ENCODE peak calls at places on chromosomes 12 and 14, in eight cellular contexts. One of them, this sample, is unnamed.

GRCh38 chr12:124236651-124237050 is 58.2 kb upstream of the RFLNA start:
- DNase-seq in AG10803: peak; percentile 87
- DNase-seq in HFF-Myc: no peak
- DNase-seq in fibroblast of mammary gland: peak; percentile 49
- DNase-seq in uterus: no peak
- DNase-seq in right lobe of liver: no peak
- DNase-seq in fibroblast of lung: peak; percentile 97
- DNase-seq in BJ: peak; percentile 38
- DNase-seq in this sample: peak; percentile 75

GRCh38 chr12:3004655-3005565 is 45.7 kb downstream of the TEAD4 start:
- DNase-seq in fibroblast of mammary gland: no peak
- DNase-seq in right lobe of liver: no peak
- DNase-seq in fibroblast of lung: no peak
- DNase-seq in AG10803: peak; percentile 6
- DNase-seq in HFF-Myc: no peak
- DNase-seq in uterus: no peak
- DNase-seq in BJ: no peak
- DNase-seq in this sample: no peak

GRCh38 chr12:24661657-24662096 is 287.2 kb downstream of the BCAT1 start:
- DNase-seq in fibroblast of mammary gland: peak; percentile 95
- DNase-seq in HFF-Myc: no peak
- DNase-seq in BJ: no peak
- DNase-seq in right lobe of liver: peak; percentile 86
- DNase-seq in fibroblast of lung: peak; percentile 74
- DNase-seq in AG10803: peak; percentile 16
- DNase-seq in uterus: no peak
- DNase-seq in this sample: peak; percentile 78

GRCh38 chr12:102948941-102949352 is 8.5 kb upstream of the ASCL1 start:
- DNase-seq in fibroblast of mammary gland: peak; percentile 40
- DNase-seq in right lobe of liver: peak; percentile 58
- DNase-seq in fibroblast of lung: peak; percentile 6
- DNase-seq in uterus: no peak
- DNase-seq in AG10803: peak; percentile 24
- DNase-seq in HFF-Myc: no peak
- DNase-seq in BJ: no peak
- DNase-seq in this sample: peak; percentile 52

GRCh38 chr12:18752280-18752920 is 14.5 kb downstream of the CAPZA3 start:
- DNase-seq in BJ: peak; percentile 13
- DNase-seq in AG10803: peak; percentile 98
- DNase-seq in uterus: peak; percentile 22
- DNase-seq in fibroblast of mammary gland: peak; percentile 98
- DNase-seq in HFF-Myc: peak; percentile 20
- DNase-seq in right lobe of liver: no peak
- DNase-seq in fibroblast of lung: peak; percentile 94
- DNase-seq in this sample: peak; percentile 98

GRCh38 chr12:127515941-127516340 is 751.0 kb upstream of the TMEM132C start:
- DNase-seq in AG10803: peak; percentile 28
- DNase-seq in HFF-Myc: no peak
- DNase-seq in uterus: no peak
- DNase-seq in right lobe of liver: no peak
- DNase-seq in fibroblast of mammary gland: peak; percentile 10
- DNase-seq in BJ: no peak
- DNase-seq in fibroblast of lung: peak; percentile 81
- DNase-seq in this sample: peak; percentile 33

GRCh38 chr12:129911437-129912049 is 7.7 kb upstream of the TMEM132D start:
- DNase-seq in uterus: no peak
- DNase-seq in AG10803: peak; percentile 21
- DNase-seq in right lobe of liver: peak; percentile 65
- DNase-seq in HFF-Myc: no peak
- DNase-seq in fibroblast of mammary gland: peak; percentile 16
- DNase-seq in fibroblast of lung: peak; percentile 43
- DNase-seq in BJ: no peak
- DNase-seq in this sample: no peak

GRCh38 chr14:46580941-46581671 is 70.5 kb downstream of the RPL10L start:
- DNase-seq in uterus: no peak
- DNase-seq in fibroblast of mammary gland: peak; percentile 41
- DNase-seq in BJ: no peak
- DNase-seq in right lobe of liver: no peak
- DNase-seq in fibroblast of lung: peak; percentile 53
- DNase-seq in HFF-Myc: no peak
- DNase-seq in AG10803: no peak
- DNase-seq in this sample: no peak

GRCh38 chr12:106415134-106415533 is 57.6 kb downstream of the POLR3B start:
- DNase-seq in right lobe of liver: no peak
- DNase-seq in HFF-Myc: peak; percentile 7
- DNase-seq in fibroblast of mammary gland: peak; percentile 46
- DNase-seq in BJ: peak; percentile 47
- DNase-seq in fibroblast of lung: peak; percentile 87
- DNase-seq in uterus: no peak
- DNase-seq in AG10803: peak; percentile 46
- DNase-seq in this sample: peak; percentile 39

GRCh38 chr14:80988742-80989429 is 33.5 kb downstream of the TSHR start:
- DNase-seq in fibroblast of lung: peak; percentile 23
- DNase-seq in right lobe of liver: no peak
- DNase-seq in AG10803: no peak
- DNase-seq in fibroblast of mammary gland: peak; percentile 42
- DNase-seq in uterus: no peak
- DNase-seq in BJ: no peak
- DNase-seq in HFF-Myc: no peak
- DNase-seq in this sample: no peak

GRCh38 chr12:131795688-131796410 is 32.3 kb upstream of the MMP17 start:
- DNase-seq in uterus: no peak
- DNase-seq in AG10803: no peak
- DNase-seq in right lobe of liver: no peak
- DNase-seq in fibroblast of lung: no peak
- DNase-seq in BJ: no peak
- DNase-seq in HFF-Myc: no peak
- DNase-seq in fibroblast of mammary gland: no peak
- DNase-seq in this sample: no peak

GRCh38 chr12:109461049-109461845 is 15.9 kb downstream of the KCTD10 start:
- DNase-seq in HFF-Myc: no peak
- DNase-seq in uterus: no peak
- DNase-seq in fibroblast of mammary gland: peak; percentile 64
- DNase-seq in fibroblast of lung: peak; percentile 68
- DNase-seq in right lobe of liver: peak; percentile 40
- DNase-seq in AG10803: peak; percentile 58
- DNase-seq in BJ: no peak
- DNase-seq in this sample: peak; percentile 30

GRCh38 chr12:2795291-2796186 is 769 bp downstream of the FKBP4 start:
- DNase-seq in right lobe of liver: peak; percentile 89
- DNase-seq in uterus: peak; percentile 76
- DNase-seq in fibroblast of mammary gland: peak; percentile 38
- DNase-seq in fibroblast of lung: peak; percentile 49
- DNase-seq in AG10803: peak; percentile 46
- DNase-seq in HFF-Myc: no peak
- DNase-seq in BJ: no peak
- DNase-seq in this sample: peak; percentile 41

GRCh38 chr12:81128930-81129554 is 51.2 kb downstream of the ACSS3 start:
- DNase-seq in right lobe of liver: no peak
- DNase-seq in BJ: no peak
- DNase-seq in HFF-Myc: peak; percentile 29
- DNase-seq in fibroblast of mammary gland: peak; percentile 60
- DNase-seq in uterus: peak; percentile 19
- DNase-seq in fibroblast of lung: peak; percentile 51
- DNase-seq in AG10803: peak; percentile 51
- DNase-seq in this sample: peak; percentile 62

GRCh38 chr14:89336338-89336737 is 80.7 kb downstream of the FOXN3 start:
- DNase-seq in AG10803: no peak
- DNase-seq in fibroblast of mammary gland: no peak
- DNase-seq in fibroblast of lung: no peak
- DNase-seq in BJ: no peak
- DNase-seq in right lobe of liver: no peak
- DNase-seq in uterus: no peak
- DNase-seq in HFF-Myc: no peak
- DNase-seq in this sample: no peak

GRCh38 chr12:28611115-28611435 is 420.8 kb downstream of the CCDC91 start:
- DNase-seq in BJ: peak; percentile 51
- DNase-seq in fibroblast of mammary gland: peak; percentile 96
- DNase-seq in HFF-Myc: peak; percentile 37
- DNase-seq in uterus: peak; percentile 20
- DNase-seq in right lobe of liver: no peak
- DNase-seq in fibroblast of lung: peak; percentile 92
- DNase-seq in AG10803: peak; percentile 82
- DNase-seq in this sample: peak; percentile 92

GRCh38 chr14:30790827-30791226 is 83.5 kb upstream of the COCH start:
- DNase-seq in uterus: no peak
- DNase-seq in right lobe of liver: no peak
- DNase-seq in fibroblast of mammary gland: peak; percentile 4
- DNase-seq in AG10803: no peak
- DNase-seq in HFF-Myc: no peak
- DNase-seq in fibroblast of lung: peak; percentile 2
- DNase-seq in BJ: no peak
- DNase-seq in this sample: no peak

GRCh38 chr14:68365228-68365627 is 427.6 kb downstream of the ZFP36L1 start:
- DNase-seq in fibroblast of lung: peak; percentile 89
- DNase-seq in uterus: no peak
- DNase-seq in AG10803: peak; percentile 59
- DNase-seq in right lobe of liver: no peak
- DNase-seq in BJ: peak; percentile 39
- DNase-seq in HFF-Myc: no peak
- DNase-seq in fibroblast of mammary gland: peak; percentile 70
- DNase-seq in this sample: peak; percentile 85

GRCh38 chr14:29236848-29237247 is 470.3 kb downstream of the FOXG1 start:
- DNase-seq in right lobe of liver: no peak
- DNase-seq in AG10803: peak; percentile 60
- DNase-seq in fibroblast of mammary gland: peak; percentile 94
- DNase-seq in BJ: peak; percentile 50
- DNase-seq in uterus: no peak
- DNase-seq in fibroblast of lung: peak; percentile 89
- DNase-seq in HFF-Myc: peak; percentile 59
- DNase-seq in this sample: peak; percentile 75

GRCh38 chr12:39618701-39619100 is 902 bp downstream of the ABCD2 start:
- DNase-seq in HFF-Myc: no peak
- DNase-seq in BJ: no peak
- DNase-seq in right lobe of liver: no peak
- DNase-seq in fibroblast of lung: no peak
- DNase-seq in uterus: no peak
- DNase-seq in AG10803: no peak
- DNase-seq in fibroblast of mammary gland: no peak
- DNase-seq in this sample: no peak

GRCh38 chr12:66538970-66539369 is 139.9 kb downstream of the GRIP1 start:
- DNase-seq in uterus: no peak
- DNase-seq in AG10803: no peak
- DNase-seq in fibroblast of lung: peak; percentile 65
- DNase-seq in right lobe of liver: no peak
- DNase-seq in HFF-Myc: no peak
- DNase-seq in fibroblast of mammary gland: no peak
- DNase-seq in BJ: no peak
- DNase-seq in this sample: no peak

GRCh38 chr12:12788675-12789368 is 3.4 kb downstream of the APOLD1 start:
- DNase-seq in fibroblast of lung: peak; percentile 65
- DNase-seq in uterus: peak; percentile 79
- DNase-seq in right lobe of liver: peak; percentile 43
- DNase-seq in fibroblast of mammary gland: peak; percentile 87
- DNase-seq in BJ: no peak
- DNase-seq in AG10803: peak; percentile 76
- DNase-seq in HFF-Myc: peak; percentile 73
- DNase-seq in this sample: peak; percentile 92

GRCh38 chr12:54452628-54453027 is 20.8 kb downstream of the GTSF1 start:
- DNase-seq in fibroblast of lung: no peak
- DNase-seq in uterus: no peak
- DNase-seq in fibroblast of mammary gland: no peak
- DNase-seq in AG10803: no peak
- DNase-seq in right lobe of liver: no peak
- DNase-seq in BJ: no peak
- DNase-seq in HFF-Myc: no peak
- DNase-seq in this sample: no peak

DNA sequence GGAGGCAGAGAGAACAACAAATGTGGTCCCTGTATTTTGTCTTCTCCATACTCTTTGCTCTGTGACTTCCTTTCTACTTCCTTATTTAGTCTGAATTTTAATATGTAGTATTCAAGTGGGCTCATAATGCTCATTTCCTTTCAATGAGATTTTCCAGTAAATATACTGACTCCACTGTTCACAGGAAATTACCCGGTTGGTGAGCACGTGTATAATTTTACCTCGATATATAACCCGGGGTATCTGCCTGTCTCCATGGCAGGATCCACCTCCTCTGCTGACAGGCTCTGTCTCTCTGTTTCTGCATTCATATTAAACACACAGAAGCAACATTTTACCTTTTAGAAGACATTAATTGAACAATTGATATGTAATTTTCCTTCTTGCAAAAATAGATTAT is 166.0 kb downstream of the SLC38A4 start:
- DNase-seq in HFF-Myc: no peak
- DNase-seq in BJ: no peak
- DNase-seq in AG10803: no peak
- DNase-seq in right lobe of liver: no peak
- DNase-seq in fibroblast of mammary gland: peak; percentile 26
- DNase-seq in fibroblast of lung: no peak
- DNase-seq in uterus: no peak
- DNase-seq in this sample: no peak
- H3K4me3 ChIP-seq in HFF-Myc: no peak overlapping the region
- H3K4me3 ChIP-seq in BJ: no peak overlapping the region
- H3K4me3 ChIP-seq in AG10803: no peak overlapping the region
- H3K4me3 ChIP-seq in right lobe of liver: no peak overlapping the region
- H3K4me3 ChIP-seq in fibroblast of mammary gland: no peak overlapping the region
- H3K4me3 ChIP-seq in fibroblast of lung: no peak overlapping the region
- H3K4me3 ChIP-seq in uterus: no peak overlapping the region
- H3K4me3 ChIP-seq in this sample: no peak overlapping the region

GRCh38 chr14:95998656-95999055 is 40.5 kb upstream of the C14orf132 start:
- DNase-seq in AG10803: peak; percentile 50
- DNase-seq in right lobe of liver: no peak
- DNase-seq in fibroblast of lung: peak; percentile 32
- DNase-seq in fibroblast of mammary gland: peak; percentile 52
- DNase-seq in uterus: no peak
- DNase-seq in HFF-Myc: peak; percentile 10
- DNase-seq in BJ: peak; percentile 1
- DNase-seq in this sample: peak; percentile 71

GRCh38 chr14:95994593-95994928 is 44.6 kb upstream of the C14orf132 start:
- DNase-seq in fibroblast of lung: no peak
- DNase-seq in HFF-Myc: no peak
- DNase-seq in right lobe of liver: no peak
- DNase-seq in uterus: no peak
- DNase-seq in AG10803: no peak
- DNase-seq in BJ: no peak
- DNase-seq in fibroblast of mammary gland: no peak
- DNase-seq in this sample: no peak

GRCh38 chr14:95993768-95994592 is 45.2 kb upstream of the C14orf132 start:
- DNase-seq in HFF-Myc: peak; percentile 27
- DNase-seq in BJ: no peak
- DNase-seq in right lobe of liver: no peak
- DNase-seq in fibroblast of mammary gland: peak; percentile 67
- DNase-seq in fibroblast of lung: peak; percentile 43
- DNase-seq in uterus: peak; percentile 31
- DNase-seq in AG10803: peak; percentile 44
- DNase-seq in this sample: peak; percentile 71
- TF ChIP-seq CTCF in HFF-Myc: peak; percentile 76
- TF ChIP-seq CTCF in BJ: peak; percentile 78
- TF ChIP-seq CTCF in right lobe of liver: peak; percentile 83
- TF ChIP-seq CTCF in fibroblast of mammary gland: peak; percentile 83
- TF ChIP-seq CTCF in fibroblast of lung: peak; percentile 80
- TF ChIP-seq CTCF in uterus: peak; percentile 85
- TF ChIP-seq CTCF in AG10803: peak; percentile 89
- TF ChIP-seq CTCF in this sample: peak; percentile 76

GRCh38 chr12:42024495-42024830 is 120.2 kb downstream of the GXYLT1 start:
- DNase-seq in HFF-Myc: no peak
- DNase-seq in uterus: no peak
- DNase-seq in BJ: no peak
- DNase-seq in fibroblast of mammary gland: no peak
- DNase-seq in AG10803: no peak
- DNase-seq in fibroblast of lung: no peak
- DNase-seq in right lobe of liver: no peak
- DNase-seq in this sample: no peak
- H3K4me3 ChIP-seq in HFF-Myc: no peak overlapping the region
- H3K4me3 ChIP-seq in uterus: peak overlapping the region; percentile 34
- H3K4me3 ChIP-seq in BJ: no peak overlapping the region
- H3K4me3 ChIP-seq in fibroblast of mammary gland: no peak overlapping the region
- H3K4me3 ChIP-seq in AG10803: no peak overlapping the region
- H3K4me3 ChIP-seq in fibroblast of lung: no peak overlapping the region
- H3K4me3 ChIP-seq in right lobe of liver: no peak overlapping the region
- H3K4me3 ChIP-seq in this sample: no peak overlapping the region

GRCh38 chr12:71371132-71371531 is 68.5 kb upstream of the LGR5 start:
- DNase-seq in right lobe of liver: no peak
- DNase-seq in fibroblast of lung: peak; percentile 3
- DNase-seq in BJ: no peak
- DNase-seq in uterus: no peak
- DNase-seq in AG10803: no peak
- DNase-seq in fibroblast of mammary gland: peak; percentile 28
- DNase-seq in HFF-Myc: no peak
- DNase-seq in this sample: peak; percentile 65
- TF ChIP-seq CTCF in right lobe of liver: peak; percentile 32
- TF ChIP-seq CTCF in fibroblast of lung: no peak
- TF ChIP-seq CTCF in BJ: no peak
- TF ChIP-seq CTCF in uterus: no peak
- TF ChIP-seq CTCF in AG10803: no peak
- TF ChIP-seq CTCF in fibroblast of mammary gland: peak; percentile 16
- TF ChIP-seq CTCF in HFF-Myc: no peak
- TF ChIP-seq CTCF in this sample: peak; percentile 37